ENCODE peak calls at places on chromosomes 2 and 18, in six cellular contexts. B, T, E, D, V and L are unnamed samples.

GRCh38 chr2:1591978-1592907 is 152.1 kb downstream of the PXDN start:
- DNase-seq in B (peak; percentile 96), E (peak; percentile 63), V (peak; percentile 50), D (no peak), T (peak; percentile 86), L (peak; percentile 90)

GRCh38 chr2:481388-481787 is 193.5 kb upstream of the ALKAL2 start:
- DNase-seq in V (no peak), E (no peak), D (no peak), T (no peak), B (peak; percentile 73), L (no peak)

GRCh38 chr2:55519908-55520885 is 679 bp downstream of the CFAP36 start:
- DNase-seq in B (peak; percentile 71), D (no peak), V (peak; percentile 20), T (no peak), E (peak; percentile 36), L (no peak)

GRCh38 chr2:204437334-204437733 is 107.9 kb upstream of the PARD3B start:
- DNase-seq in T (no peak), V (no peak), B (no peak), E (no peak), D (no peak), L (no peak)

GRCh38 chr2:24871852-24872323 is 48.1 kb downstream of the ADCY3 start:
- DNase-seq in V (no peak), D (no peak), T (no peak), E (no peak), B (peak; percentile 43), L (no peak)

GRCh38 chr2:124983595-124983994 is 958.5 kb downstream of the CNTNAP5 start:
- DNase-seq in D (no peak), T (no peak), E (no peak), V (no peak), B (no peak), L (no peak)

GRCh38 chr18:62781262-62781661 is 65.9 kb downstream of the PHLPP1 start:
- DNase-seq in D (no peak), E (peak; percentile 74), V (no peak), B (no peak), T (no peak), L (no peak)

GRCh38 chr2:26768759-26769500 is 4.8 kb downstream of the SLC35F6 start:
- DNase-seq in D (no peak), V (peak; percentile 58), E (peak; percentile 54), B (no peak), T (peak; percentile 86), L (no peak)

GRCh38 chr2:171325886-171326585 is 107.8 kb downstream of the METTL8 start:
- DNase-seq in E (no peak), D (no peak), T (no peak), V (no peak), B (no peak), L (no peak)

GRCh38 chr2:84904717-84905174 is 710 bp upstream of the TMSB10 start:
- DNase-seq in T (peak; percentile 85), B (peak; percentile 90), E (peak; percentile 88), D (no peak), V (peak; percentile 79), L (peak; percentile 85)

GRCh38 chr2:185473838-185474237 is 264.8 kb upstream of the FSIP2 start:
- DNase-seq in B (peak; percentile 57), D (no peak), T (no peak), E (no peak), V (no peak), L (no peak)

GRCh38 chr18:60693426-60693825 is 320.9 kb upstream of the MC4R start:
- DNase-seq in V (no peak), E (no peak), D (no peak), T (no peak), B (no peak), L (no peak)

GRCh38 chr2:67135201-67135600 is 261.9 kb upstream of the ETAA1 start:
- DNase-seq in E (no peak), D (no peak), V (no peak), T (no peak), B (no peak), L (no peak)

GRCh38 chr18:28767781-28768211 is 590.9 kb upstream of the CDH2 start:
- DNase-seq in E (no peak), B (no peak), T (no peak), D (peak; percentile 19), V (no peak), L (no peak)

GRCh38 chr18:10245517-10246175 is 208.8 kb upstream of the APCDD1 start:
- DNase-seq in B (no peak), E (no peak), V (no peak), T (no peak), D (no peak), L (no peak)

GRCh38 chr2:158923180-158923594 is 45.3 kb upstream of the TANC1 start:
- DNase-seq in E (peak; percentile 10), D (no peak), T (no peak), B (peak; percentile 65), V (no peak), L (no peak)

DNA sequence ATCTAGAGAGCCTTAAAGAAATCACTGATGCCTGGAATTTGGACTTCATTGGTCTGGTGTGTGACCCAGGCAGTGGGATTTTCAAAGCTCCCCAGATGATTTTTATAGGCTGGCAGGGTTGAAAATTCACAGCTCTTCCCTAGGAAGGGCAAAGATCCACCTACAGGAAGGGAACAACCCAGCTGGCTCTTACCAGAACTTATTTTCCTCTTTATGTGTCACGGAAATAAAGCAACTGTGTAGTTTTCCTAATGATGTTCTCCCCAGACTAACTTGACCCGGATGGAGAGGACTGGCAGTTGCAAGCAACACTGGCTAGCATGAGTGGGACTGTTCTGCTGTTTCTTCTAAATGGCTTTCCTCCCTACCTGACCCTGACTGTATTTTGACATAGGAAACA is 235.6 kb downstream of the ALPK2 start:
- DNase-seq in D (no peak), T (no peak), B (peak; percentile 12), E (no peak), V (no peak), L (no peak)
- TF ChIP-seq CTCF in D (no peak), T (no peak), B (no peak), E (no peak), V (no peak), L (no peak)

GRCh38 chr2:164911832-164912231 is 43.5 kb downstream of the SLC38A11 start:
- DNase-seq in E (no peak), B (no peak), D (no peak), T (no peak), V (no peak), L (no peak)

GRCh38 chr2:164913011-164913410 is 42.3 kb downstream of the SLC38A11 start:
- DNase-seq in T (no peak), B (no peak), D (no peak), E (no peak), V (no peak), L (no peak)

GRCh38 chr2:164910091-164910899 is 45.0 kb downstream of the SLC38A11 start:
- DNase-seq in E (peak; percentile 41), V (peak; percentile 80), T (no peak), D (peak; percentile 79), B (no peak), L (no peak)

GRCh38 chr2:164917296-164917903 is 37.9 kb downstream of the SLC38A11 start:
- DNase-seq in V (peak; percentile 71), T (peak; percentile 52), E (peak; percentile 73), B (peak; percentile 77), D (no peak), L (no peak)

DNA sequence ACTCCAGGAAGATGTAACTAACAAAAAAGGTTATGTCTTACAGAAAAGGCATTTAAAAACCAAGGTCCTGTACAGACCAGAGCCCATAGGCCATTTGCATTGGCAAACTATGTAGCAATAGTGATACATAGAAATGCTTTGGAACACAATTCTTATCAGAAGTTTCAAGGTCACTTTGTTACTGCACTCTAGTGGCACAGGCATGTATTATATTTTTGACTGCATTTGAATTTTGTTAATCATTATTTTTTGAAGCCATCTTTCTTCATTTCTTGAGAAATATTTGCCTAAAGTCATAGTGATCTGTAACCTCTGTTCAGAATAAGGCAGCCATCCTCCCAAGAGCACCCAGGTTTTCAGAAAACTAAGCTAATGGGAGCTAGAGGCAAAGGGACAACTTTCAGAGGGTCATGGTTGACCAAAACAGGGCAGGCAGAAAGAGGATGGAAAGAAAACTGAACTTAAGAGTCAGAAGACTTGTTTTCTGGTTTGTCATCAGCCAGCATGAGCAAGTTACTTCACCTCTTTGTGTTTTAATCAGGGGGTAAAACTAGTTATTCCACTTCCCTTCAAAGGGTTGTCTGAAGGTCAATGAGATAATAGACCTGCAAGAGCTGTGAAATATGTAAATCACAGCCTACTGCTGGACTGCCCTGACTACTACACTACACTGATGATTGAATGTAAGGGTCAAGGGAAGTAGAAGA is 41.5 kb downstream of the SLC38A11 start:
- DNase-seq in V (peak; percentile 29), T (no peak), E (no peak), B (no peak), D (no peak), L (no peak)
- TF ChIP-seq CTCF in V (no peak), T (peak; percentile 39), E (no peak), B (no peak), D (no peak), L (peak; percentile 51)

GRCh38 chr18:23244431-23244830 is 109.1 kb downstream of the CABLES1 start:
- DNase-seq in V (no peak), B (no peak), T (no peak), E (no peak), D (no peak), L (no peak)

GRCh38 chr18:23245461-23245860 is 110.2 kb downstream of the CABLES1 start:
- DNase-seq in B (no peak), V (no peak), E (no peak), T (no peak), D (no peak), L (no peak)

GRCh38 chr18:23239885-23240608 is 104.8 kb downstream of the CABLES1 start:
- DNase-seq in E (no peak), B (no peak), V (no peak), D (no peak), T (no peak), L (no peak)

GRCh38 chr18:23240609-23240930 is 105.3 kb downstream of the CABLES1 start:
- DNase-seq in B (peak; percentile 56), D (no peak), T (no peak), E (no peak), V (no peak), L (no peak)

DNA sequence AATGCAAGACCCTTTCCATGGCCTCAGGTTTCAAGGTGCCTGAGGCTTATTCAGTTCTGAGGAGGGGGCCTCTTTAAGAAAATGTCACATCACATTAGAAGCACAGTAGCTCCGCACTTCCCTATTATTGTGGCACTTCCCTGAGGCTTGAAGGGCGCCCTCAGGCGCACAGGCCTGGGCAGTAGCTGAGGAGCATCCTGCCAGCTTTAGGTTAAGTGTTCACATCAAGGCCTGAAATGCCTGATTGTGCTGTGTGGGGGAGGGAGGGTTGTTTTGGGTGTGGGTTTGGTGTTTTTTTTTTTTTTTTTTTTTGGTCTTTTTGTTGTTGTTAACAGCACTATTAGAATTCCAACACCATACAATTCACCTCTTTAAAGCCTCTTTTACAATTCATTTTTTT is 107.9 kb downstream of the CABLES1 start:
- DNase-seq in E (no peak), D (no peak), B (peak; percentile 78), T (no peak), V (no peak), L (no peak)
- TF ChIP-seq CTCF in E (no peak), D (no peak), B (peak; percentile 61), T (no peak), V (no peak), L (no peak)

DNA sequence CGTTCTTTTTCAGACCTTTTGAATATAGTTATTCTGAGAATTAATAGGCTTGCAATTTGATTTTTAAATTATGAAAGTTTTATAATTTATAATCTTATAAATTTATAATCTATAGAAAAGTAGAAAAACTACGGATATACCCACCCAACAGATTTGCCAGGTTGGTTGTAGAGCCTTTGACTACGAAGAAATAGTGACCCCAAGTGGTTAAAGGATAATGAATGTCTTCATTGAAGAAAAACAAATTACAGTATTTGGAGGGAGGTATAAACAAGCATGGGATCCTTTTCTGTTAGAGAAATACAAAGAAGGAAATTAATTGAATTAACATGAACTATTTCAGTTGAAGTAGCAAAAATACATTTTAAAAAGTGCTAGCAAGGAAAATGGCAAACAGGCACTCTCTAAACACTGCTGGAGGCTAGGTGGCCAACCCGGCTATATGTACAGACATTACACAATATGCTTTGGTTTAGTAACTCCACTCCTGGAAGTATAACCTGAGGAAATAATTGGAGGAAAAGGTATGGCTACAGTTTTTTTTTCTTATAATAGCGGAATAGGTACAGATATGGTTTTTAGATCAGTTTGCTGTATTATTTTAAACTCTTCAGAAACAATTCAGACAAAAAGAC is 110.9 kb downstream of the MIB1 start:
- DNase-seq in E (no peak), V (no peak), D (no peak), B (no peak), T (no peak), L (no peak)
- TF ChIP-seq CTCF in E (no peak), V (no peak), D (no peak), B (peak; percentile 68), T (peak; percentile 39), L (peak; percentile 47)